ENCODE peak calls at places on chromosome 7, in ten cellular contexts. One of them, this sample, is unnamed.

GRCh38 chr7:37901236-37901827 is 15.3 kb downstream of the SFRP4 start:
- DNase-seq in ecto neural progenitor cell: no peak
- DNase-seq in ureter: no peak
- DNase-seq in NCI-H1105: peak; percentile 15
- DNase-seq in stimulated activated CD8-positive, alpha-beta memory T cell treated with anti-CD3 and anti-CD28 coated beads, Interleukin-2, amount 100 ng/mL, for 48 hours: no peak
- DNase-seq in occipital lobe: no peak
- DNase-seq in activated CD4-positive, CD25-positive, alpha-beta regulatory T cell: no peak
- DNase-seq in NCI-H2029: no peak
- DNase-seq in BJ: no peak
- DNase-seq in NCI-H1694 treated with DMSO at 0.1 percent for 48 hours: peak; percentile 33
- DNase-seq in this sample: peak; percentile 38

GRCh38 chr7:148623586-148624282 is 33.2 kb downstream of the C7orf33 start:
- DNase-seq in ecto neural progenitor cell: no peak
- DNase-seq in ureter: no peak
- DNase-seq in activated CD4-positive, CD25-positive, alpha-beta regulatory T cell: no peak
- DNase-seq in NCI-H1694 treated with DMSO at 0.1 percent for 48 hours: peak; percentile 55
- DNase-seq in NCI-H1105: no peak
- DNase-seq in BJ: peak; percentile 4
- DNase-seq in NCI-H2029: no peak
- DNase-seq in stimulated activated CD8-positive, alpha-beta memory T cell treated with anti-CD3 and anti-CD28 coated beads, Interleukin-2, amount 100 ng/mL, for 48 hours: no peak
- DNase-seq in occipital lobe: no peak
- DNase-seq in this sample: no peak

GRCh38 chr7:100944138-100944537 is 5.2 kb upstream of the MUC3A start:
- DNase-seq in ecto neural progenitor cell: no peak
- DNase-seq in NCI-H2029: no peak
- DNase-seq in occipital lobe: no peak
- DNase-seq in BJ: no peak
- DNase-seq in NCI-H1105: no peak
- DNase-seq in ureter: no peak
- DNase-seq in activated CD4-positive, CD25-positive, alpha-beta regulatory T cell: no peak
- DNase-seq in stimulated activated CD8-positive, alpha-beta memory T cell treated with anti-CD3 and anti-CD28 coated beads, Interleukin-2, amount 100 ng/mL, for 48 hours: no peak
- DNase-seq in NCI-H1694 treated with DMSO at 0.1 percent for 48 hours: no peak
- DNase-seq in this sample: no peak

GRCh38 chr7:51066405-51066882 is 250.2 kb downstream of the COBL start:
- DNase-seq in occipital lobe: no peak
- DNase-seq in ecto neural progenitor cell: no peak
- DNase-seq in NCI-H1694 treated with DMSO at 0.1 percent for 48 hours: no peak
- DNase-seq in BJ: no peak
- DNase-seq in ureter: no peak
- DNase-seq in NCI-H2029: no peak
- DNase-seq in activated CD4-positive, CD25-positive, alpha-beta regulatory T cell: no peak
- DNase-seq in NCI-H1105: no peak
- DNase-seq in stimulated activated CD8-positive, alpha-beta memory T cell treated with anti-CD3 and anti-CD28 coated beads, Interleukin-2, amount 100 ng/mL, for 48 hours: no peak
- DNase-seq in this sample: no peak

GRCh38 chr7:29345590-29345989 is 151.0 kb downstream of the CHN2 start:
- DNase-seq in ecto neural progenitor cell: peak; percentile 60
- DNase-seq in NCI-H1105: no peak
- DNase-seq in stimulated activated CD8-positive, alpha-beta memory T cell treated with anti-CD3 and anti-CD28 coated beads, Interleukin-2, amount 100 ng/mL, for 48 hours: peak; percentile 10
- DNase-seq in BJ: no peak
- DNase-seq in activated CD4-positive, CD25-positive, alpha-beta regulatory T cell: no peak
- DNase-seq in ureter: no peak
- DNase-seq in NCI-H1694 treated with DMSO at 0.1 percent for 48 hours: no peak
- DNase-seq in NCI-H2029: peak; percentile 36
- DNase-seq in occipital lobe: no peak
- DNase-seq in this sample: peak; percentile 21

GRCh38 chr7:75989726-75990388 is 4.5 kb downstream of the TMEM120A start:
- DNase-seq in ureter: no peak
- DNase-seq in stimulated activated CD8-positive, alpha-beta memory T cell treated with anti-CD3 and anti-CD28 coated beads, Interleukin-2, amount 100 ng/mL, for 48 hours: no peak
- DNase-seq in ecto neural progenitor cell: no peak
- DNase-seq in NCI-H1105: no peak
- DNase-seq in NCI-H1694 treated with DMSO at 0.1 percent for 48 hours: no peak
- DNase-seq in NCI-H2029: no peak
- DNase-seq in activated CD4-positive, CD25-positive, alpha-beta regulatory T cell: no peak
- DNase-seq in BJ: no peak
- DNase-seq in occipital lobe: no peak
- DNase-seq in this sample: no peak

GRCh38 chr7:145293793-145294153 is 457.9 kb upstream of the TPK1 start:
- DNase-seq in BJ: no peak
- DNase-seq in ecto neural progenitor cell: no peak
- DNase-seq in stimulated activated CD8-positive, alpha-beta memory T cell treated with anti-CD3 and anti-CD28 coated beads, Interleukin-2, amount 100 ng/mL, for 48 hours: no peak
- DNase-seq in occipital lobe: no peak
- DNase-seq in activated CD4-positive, CD25-positive, alpha-beta regulatory T cell: no peak
- DNase-seq in NCI-H1694 treated with DMSO at 0.1 percent for 48 hours: peak; percentile 49
- DNase-seq in NCI-H2029: no peak
- DNase-seq in ureter: no peak
- DNase-seq in NCI-H1105: no peak
- DNase-seq in this sample: no peak

GRCh38 chr7:128888756-128889095 is 21.8 kb downstream of the KCP start:
- DNase-seq in NCI-H2029: no peak
- DNase-seq in stimulated activated CD8-positive, alpha-beta memory T cell treated with anti-CD3 and anti-CD28 coated beads, Interleukin-2, amount 100 ng/mL, for 48 hours: no peak
- DNase-seq in occipital lobe: no peak
- DNase-seq in NCI-H1105: no peak
- DNase-seq in BJ: no peak
- DNase-seq in activated CD4-positive, CD25-positive, alpha-beta regulatory T cell: no peak
- DNase-seq in ureter: no peak
- DNase-seq in NCI-H1694 treated with DMSO at 0.1 percent for 48 hours: no peak
- DNase-seq in ecto neural progenitor cell: peak; percentile 46
- DNase-seq in this sample: no peak

GRCh38 chr7:27154901-27155815 is 1.3 kb downstream of the HOXA7 start:
- DNase-seq in BJ: no peak
- DNase-seq in activated CD4-positive, CD25-positive, alpha-beta regulatory T cell: no peak
- DNase-seq in NCI-H1105: no peak
- DNase-seq in ecto neural progenitor cell: peak; percentile 51
- DNase-seq in occipital lobe: no peak
- DNase-seq in NCI-H2029: no peak
- DNase-seq in NCI-H1694 treated with DMSO at 0.1 percent for 48 hours: no peak
- DNase-seq in stimulated activated CD8-positive, alpha-beta memory T cell treated with anti-CD3 and anti-CD28 coated beads, Interleukin-2, amount 100 ng/mL, for 48 hours: no peak
- DNase-seq in ureter: peak; percentile 49
- DNase-seq in this sample: no peak

GRCh38 chr7:110943686-110944350 is 147.1 kb upstream of the LRRN3 start:
- DNase-seq in stimulated activated CD8-positive, alpha-beta memory T cell treated with anti-CD3 and anti-CD28 coated beads, Interleukin-2, amount 100 ng/mL, for 48 hours: no peak
- DNase-seq in NCI-H1694 treated with DMSO at 0.1 percent for 48 hours: no peak
- DNase-seq in ureter: no peak
- DNase-seq in NCI-H2029: no peak
- DNase-seq in NCI-H1105: no peak
- DNase-seq in BJ: peak; percentile 83
- DNase-seq in activated CD4-positive, CD25-positive, alpha-beta regulatory T cell: no peak
- DNase-seq in ecto neural progenitor cell: no peak
- DNase-seq in occipital lobe: no peak
- DNase-seq in this sample: no peak

GRCh38 chr7:136555933-136556332 is 312.5 kb upstream of the CHRM2 start:
- DNase-seq in occipital lobe: no peak
- DNase-seq in ecto neural progenitor cell: no peak
- DNase-seq in stimulated activated CD8-positive, alpha-beta memory T cell treated with anti-CD3 and anti-CD28 coated beads, Interleukin-2, amount 100 ng/mL, for 48 hours: no peak
- DNase-seq in ureter: no peak
- DNase-seq in NCI-H1694 treated with DMSO at 0.1 percent for 48 hours: no peak
- DNase-seq in BJ: no peak
- DNase-seq in NCI-H2029: peak; percentile 75
- DNase-seq in NCI-H1105: peak; percentile 97
- DNase-seq in activated CD4-positive, CD25-positive, alpha-beta regulatory T cell: no peak
- DNase-seq in this sample: peak; percentile 92

GRCh38 chr7:51045319-51046102 is 262.8 kb upstream of the GRB10 start:
- DNase-seq in occipital lobe: no peak
- DNase-seq in NCI-H1105: no peak
- DNase-seq in NCI-H2029: no peak
- DNase-seq in activated CD4-positive, CD25-positive, alpha-beta regulatory T cell: no peak
- DNase-seq in NCI-H1694 treated with DMSO at 0.1 percent for 48 hours: no peak
- DNase-seq in stimulated activated CD8-positive, alpha-beta memory T cell treated with anti-CD3 and anti-CD28 coated beads, Interleukin-2, amount 100 ng/mL, for 48 hours: no peak
- DNase-seq in ecto neural progenitor cell: no peak
- DNase-seq in BJ: peak; percentile 28
- DNase-seq in ureter: no peak
- DNase-seq in this sample: no peak

GRCh38 chr7:117157121-117157870 is 165.6 kb downstream of the WNT2 start:
- DNase-seq in NCI-H1105: no peak
- DNase-seq in occipital lobe: peak; percentile 53
- DNase-seq in NCI-H1694 treated with DMSO at 0.1 percent for 48 hours: peak; percentile 39
- DNase-seq in NCI-H2029: peak; percentile 64
- DNase-seq in activated CD4-positive, CD25-positive, alpha-beta regulatory T cell: no peak
- DNase-seq in ecto neural progenitor cell: no peak
- DNase-seq in stimulated activated CD8-positive, alpha-beta memory T cell treated with anti-CD3 and anti-CD28 coated beads, Interleukin-2, amount 100 ng/mL, for 48 hours: no peak
- DNase-seq in BJ: peak; percentile 46
- DNase-seq in ureter: no peak
- DNase-seq in this sample: no peak

GRCh38 chr7:74206589-74207120 is 3.2 kb upstream of the LAT2 start:
- DNase-seq in NCI-H2029: peak; percentile 40
- DNase-seq in ecto neural progenitor cell: peak; percentile 91
- DNase-seq in ureter: peak; percentile 88
- DNase-seq in NCI-H1694 treated with DMSO at 0.1 percent for 48 hours: peak; percentile 64
- DNase-seq in BJ: no peak
- DNase-seq in occipital lobe: peak; percentile 73
- DNase-seq in NCI-H1105: peak; percentile 41
- DNase-seq in stimulated activated CD8-positive, alpha-beta memory T cell treated with anti-CD3 and anti-CD28 coated beads, Interleukin-2, amount 100 ng/mL, for 48 hours: peak; percentile 65
- DNase-seq in activated CD4-positive, CD25-positive, alpha-beta regulatory T cell: peak; percentile 74
- DNase-seq in this sample: peak; percentile 68

GRCh38 chr7:122155566-122155965 is 11.5 kb upstream of the AASS start:
- DNase-seq in occipital lobe: no peak
- DNase-seq in activated CD4-positive, CD25-positive, alpha-beta regulatory T cell: no peak
- DNase-seq in NCI-H1105: no peak
- DNase-seq in ecto neural progenitor cell: no peak
- DNase-seq in ureter: no peak
- DNase-seq in stimulated activated CD8-positive, alpha-beta memory T cell treated with anti-CD3 and anti-CD28 coated beads, Interleukin-2, amount 100 ng/mL, for 48 hours: no peak
- DNase-seq in NCI-H1694 treated with DMSO at 0.1 percent for 48 hours: no peak
- DNase-seq in NCI-H2029: no peak
- DNase-seq in BJ: no peak
- DNase-seq in this sample: no peak

GRCh38 chr7:64541438-64542359 is 21.2 kb downstream of the ZNF680 start:
- DNase-seq in NCI-H1105: no peak
- DNase-seq in activated CD4-positive, CD25-positive, alpha-beta regulatory T cell: no peak
- DNase-seq in BJ: no peak
- DNase-seq in NCI-H2029: no peak
- DNase-seq in ecto neural progenitor cell: no peak
- DNase-seq in NCI-H1694 treated with DMSO at 0.1 percent for 48 hours: no peak
- DNase-seq in occipital lobe: no peak
- DNase-seq in ureter: peak; percentile 54
- DNase-seq in stimulated activated CD8-positive, alpha-beta memory T cell treated with anti-CD3 and anti-CD28 coated beads, Interleukin-2, amount 100 ng/mL, for 48 hours: no peak
- DNase-seq in this sample: no peak

GRCh38 chr7:115911466-115911865 is 119.1 kb downstream of the TFEC start:
- DNase-seq in activated CD4-positive, CD25-positive, alpha-beta regulatory T cell: no peak
- DNase-seq in ureter: no peak
- DNase-seq in BJ: no peak
- DNase-seq in NCI-H1694 treated with DMSO at 0.1 percent for 48 hours: no peak
- DNase-seq in NCI-H2029: no peak
- DNase-seq in NCI-H1105: no peak
- DNase-seq in ecto neural progenitor cell: no peak
- DNase-seq in occipital lobe: no peak
- DNase-seq in stimulated activated CD8-positive, alpha-beta memory T cell treated with anti-CD3 and anti-CD28 coated beads, Interleukin-2, amount 100 ng/mL, for 48 hours: no peak
- DNase-seq in this sample: no peak

GRCh38 chr7:24669971-24670591 is 87.2 kb downstream of the GSDME start:
- DNase-seq in activated CD4-positive, CD25-positive, alpha-beta regulatory T cell: no peak
- DNase-seq in BJ: no peak
- DNase-seq in occipital lobe: no peak
- DNase-seq in NCI-H1105: no peak
- DNase-seq in NCI-H1694 treated with DMSO at 0.1 percent for 48 hours: no peak
- DNase-seq in ureter: no peak
- DNase-seq in ecto neural progenitor cell: no peak
- DNase-seq in stimulated activated CD8-positive, alpha-beta memory T cell treated with anti-CD3 and anti-CD28 coated beads, Interleukin-2, amount 100 ng/mL, for 48 hours: no peak
- DNase-seq in NCI-H2029: no peak
- DNase-seq in this sample: no peak

GRCh38 chr7:47517821-47518480 is 64.0 kb downstream of the TNS3 start:
- DNase-seq in NCI-H1694 treated with DMSO at 0.1 percent for 48 hours: no peak
- DNase-seq in ecto neural progenitor cell: no peak
- DNase-seq in occipital lobe: no peak
- DNase-seq in NCI-H2029: no peak
- DNase-seq in ureter: no peak
- DNase-seq in BJ: no peak
- DNase-seq in stimulated activated CD8-positive, alpha-beta memory T cell treated with anti-CD3 and anti-CD28 coated beads, Interleukin-2, amount 100 ng/mL, for 48 hours: no peak
- DNase-seq in activated CD4-positive, CD25-positive, alpha-beta regulatory T cell: no peak
- DNase-seq in NCI-H1105: no peak
- DNase-seq in this sample: no peak

GRCh38 chr7:82183633-82184032 is 259.9 kb downstream of the CACNA2D1 start:
- DNase-seq in NCI-H1105: no peak
- DNase-seq in ecto neural progenitor cell: no peak
- DNase-seq in activated CD4-positive, CD25-positive, alpha-beta regulatory T cell: no peak
- DNase-seq in NCI-H2029: no peak
- DNase-seq in NCI-H1694 treated with DMSO at 0.1 percent for 48 hours: no peak
- DNase-seq in ureter: no peak
- DNase-seq in occipital lobe: no peak
- DNase-seq in BJ: no peak
- DNase-seq in stimulated activated CD8-positive, alpha-beta memory T cell treated with anti-CD3 and anti-CD28 coated beads, Interleukin-2, amount 100 ng/mL, for 48 hours: no peak
- DNase-seq in this sample: no peak

GRCh38 chr7:35025391-35025870 is 11.9 kb downstream of the DPY19L1 start:
- DNase-seq in activated CD4-positive, CD25-positive, alpha-beta regulatory T cell: no peak
- DNase-seq in NCI-H1105: no peak
- DNase-seq in NCI-H1694 treated with DMSO at 0.1 percent for 48 hours: no peak
- DNase-seq in ureter: no peak
- DNase-seq in occipital lobe: no peak
- DNase-seq in BJ: no peak
- DNase-seq in stimulated activated CD8-positive, alpha-beta memory T cell treated with anti-CD3 and anti-CD28 coated beads, Interleukin-2, amount 100 ng/mL, for 48 hours: no peak
- DNase-seq in ecto neural progenitor cell: no peak
- DNase-seq in NCI-H2029: no peak
- DNase-seq in this sample: no peak

GRCh38 chr7:76303829-76304505 is 1.5 kb downstream of the HSPB1 start:
- DNase-seq in NCI-H1105: no peak
- DNase-seq in ecto neural progenitor cell: no peak
- DNase-seq in ureter: no peak
- DNase-seq in BJ: no peak
- DNase-seq in activated CD4-positive, CD25-positive, alpha-beta regulatory T cell: no peak
- DNase-seq in occipital lobe: no peak
- DNase-seq in NCI-H2029: no peak
- DNase-seq in NCI-H1694 treated with DMSO at 0.1 percent for 48 hours: no peak
- DNase-seq in stimulated activated CD8-positive, alpha-beta memory T cell treated with anti-CD3 and anti-CD28 coated beads, Interleukin-2, amount 100 ng/mL, for 48 hours: no peak
- DNase-seq in this sample: peak; percentile 56

GRCh38 chr7:18429547-18429946 is 66.0 kb upstream of the HDAC9 start:
- DNase-seq in ureter: no peak
- DNase-seq in activated CD4-positive, CD25-positive, alpha-beta regulatory T cell: no peak
- DNase-seq in NCI-H1694 treated with DMSO at 0.1 percent for 48 hours: no peak
- DNase-seq in NCI-H2029: no peak
- DNase-seq in stimulated activated CD8-positive, alpha-beta memory T cell treated with anti-CD3 and anti-CD28 coated beads, Interleukin-2, amount 100 ng/mL, for 48 hours: no peak
- DNase-seq in BJ: peak; percentile 28
- DNase-seq in NCI-H1105: no peak
- DNase-seq in occipital lobe: no peak
- DNase-seq in ecto neural progenitor cell: no peak
- DNase-seq in this sample: no peak

GRCh38 chr7:102284399-102284798 is 2.3 kb upstream of the SH2B2 start:
- DNase-seq in activated CD4-positive, CD25-positive, alpha-beta regulatory T cell: no peak
- DNase-seq in stimulated activated CD8-positive, alpha-beta memory T cell treated with anti-CD3 and anti-CD28 coated beads, Interleukin-2, amount 100 ng/mL, for 48 hours: no peak
- DNase-seq in NCI-H1694 treated with DMSO at 0.1 percent for 48 hours: no peak
- DNase-seq in ureter: no peak
- DNase-seq in occipital lobe: no peak
- DNase-seq in NCI-H2029: no peak
- DNase-seq in ecto neural progenitor cell: no peak
- DNase-seq in NCI-H1105: no peak
- DNase-seq in BJ: no peak
- DNase-seq in this sample: no peak

GRCh38 chr7:5686131-5686530 is 95.3 kb downstream of the RNF216 start:
- DNase-seq in NCI-H1694 treated with DMSO at 0.1 percent for 48 hours: no peak
- DNase-seq in BJ: no peak
- DNase-seq in ecto neural progenitor cell: no peak
- DNase-seq in NCI-H1105: no peak
- DNase-seq in ureter: no peak
- DNase-seq in occipital lobe: no peak
- DNase-seq in stimulated activated CD8-positive, alpha-beta memory T cell treated with anti-CD3 and anti-CD28 coated beads, Interleukin-2, amount 100 ng/mL, for 48 hours: no peak
- DNase-seq in NCI-H2029: no peak
- DNase-seq in activated CD4-positive, CD25-positive, alpha-beta regulatory T cell: no peak
- DNase-seq in this sample: no peak

GRCh38 chr7:122553761-122554160 is 145.2 kb downstream of the RNF133 start:
- DNase-seq in activated CD4-positive, CD25-positive, alpha-beta regulatory T cell: no peak
- DNase-seq in BJ: no peak
- DNase-seq in occipital lobe: no peak
- DNase-seq in NCI-H1105: no peak
- DNase-seq in stimulated activated CD8-positive, alpha-beta memory T cell treated with anti-CD3 and anti-CD28 coated beads, Interleukin-2, amount 100 ng/mL, for 48 hours: no peak
- DNase-seq in NCI-H1694 treated with DMSO at 0.1 percent for 48 hours: no peak
- DNase-seq in NCI-H2029: no peak
- DNase-seq in ureter: no peak
- DNase-seq in ecto neural progenitor cell: no peak
- DNase-seq in this sample: no peak

GRCh38 chr7:31890198-31890597 is 180.0 kb downstream of the PDE1C start:
- DNase-seq in ureter: no peak
- DNase-seq in occipital lobe: no peak
- DNase-seq in activated CD4-positive, CD25-positive, alpha-beta regulatory T cell: no peak
- DNase-seq in stimulated activated CD8-positive, alpha-beta memory T cell treated with anti-CD3 and anti-CD28 coated beads, Interleukin-2, amount 100 ng/mL, for 48 hours: no peak
- DNase-seq in NCI-H1105: no peak
- DNase-seq in ecto neural progenitor cell: no peak
- DNase-seq in BJ: no peak
- DNase-seq in NCI-H1694 treated with DMSO at 0.1 percent for 48 hours: no peak
- DNase-seq in NCI-H2029: no peak
- DNase-seq in this sample: no peak

GRCh38 chr7:20183086-20183485 is 34.1 kb downstream of the MACC1 start:
- DNase-seq in NCI-H2029: no peak
- DNase-seq in stimulated activated CD8-positive, alpha-beta memory T cell treated with anti-CD3 and anti-CD28 coated beads, Interleukin-2, amount 100 ng/mL, for 48 hours: no peak
- DNase-seq in ureter: no peak
- DNase-seq in occipital lobe: no peak
- DNase-seq in NCI-H1105: no peak
- DNase-seq in ecto neural progenitor cell: no peak
- DNase-seq in NCI-H1694 treated with DMSO at 0.1 percent for 48 hours: no peak
- DNase-seq in BJ: no peak
- DNase-seq in activated CD4-positive, CD25-positive, alpha-beta regulatory T cell: no peak
- DNase-seq in this sample: no peak